ENCODE peak calls at places on chromosome 15, in eight cellular contexts. Z is tibial nerve; Y is fibroblast of the aortic adventitia; I is activated CD8-positive, alpha-beta T cell treated with anti-CD3 and anti-CD28 coated beads for 36 hours; N is astrocyte of the spinal cord; G is sigmoid colon; O is adrenal gland; M is cardiac fibroblast. S is an unnamed sample.

GRCh38 chr15:87736921-87737389 is 519.6 kb downstream of the NTRK3 start:
- DNase-seq in Z (no peak), Y (no peak), I (no peak), N (no peak), G (no peak), O (no peak), M (no peak), S (no peak)

GRCh38 chr15:82048809-82049208 is 3.0 kb upstream of the MEX3B start:
- DNase-seq in Z (no peak), Y (no peak), I (no peak), N (no peak), G (no peak), O (no peak), M (no peak), S (no peak)

GRCh38 chr15:26038693-26039092 is 175.6 kb upstream of the ATP10A start:
- DNase-seq in Z (no peak), Y (no peak), I (no peak), N (no peak), G (no peak), O (no peak), M (no peak), S (no peak)

GRCh38 chr15:74193305-74193718 is 9.3 kb downstream of the STRA6 start:
- DNase-seq in Z (no peak), Y (peak; percentile 93), I (no peak), N (peak; percentile 95), G (no peak), O (peak; percentile 47), M (peak; percentile 75), S (no peak)

GRCh38 chr15:80834402-80834801 is 55.2 kb downstream of the CEMIP start:
- DNase-seq in Z (no peak), Y (no peak), I (no peak), N (no peak), G (no peak), O (no peak), M (no peak), S (no peak)

GRCh38 chr15:62456011-62456920 is 291.2 kb upstream of the C2CD4B start:
- DNase-seq in Z (no peak), Y (no peak), I (no peak), N (peak; percentile 18), G (peak; percentile 37), O (no peak), M (no peak), S (no peak)

GRCh38 chr15:30065025-30065801 is 17.5 kb upstream of the GOLGA8J start:
- DNase-seq in Z (no peak), Y (peak; percentile 75), I (no peak), N (peak; percentile 90), G (no peak), O (no peak), M (peak; percentile 46), S (no peak)

GRCh38 chr15:64373360-64373759 is 7.9 kb downstream of the PCLAF start:
- DNase-seq in Z (no peak), Y (no peak), I (no peak), N (no peak), G (peak; percentile 26), O (no peak), M (no peak), S (no peak)

GRCh38 chr15:69193948-69194827 is 33.8 kb downstream of the GLCE start:
- DNase-seq in Z (no peak), Y (peak; percentile 32), I (no peak), N (peak; percentile 56), G (no peak), O (no peak), M (peak; percentile 29), S (no peak)

GRCh38 chr15:56683925-56684324 is 49.4 kb downstream of the ZNF280D start:
- DNase-seq in Z (no peak), Y (no peak), I (no peak), N (no peak), G (no peak), O (no peak), M (no peak), S (no peak)

GRCh38 chr15:99651023-99651807 is 82.0 kb downstream of the LYSMD4 start:
- DNase-seq in Z (no peak), Y (peak; percentile 41), I (peak; percentile 40), N (peak; percentile 37), G (no peak), O (no peak), M (peak; percentile 24), S (no peak)

GRCh38 chr15:40766906-40767837 is 2.6 kb upstream of the C15orf62 start:
- DNase-seq in Z (no peak), Y (peak; percentile 26), I (peak; percentile 35), N (peak; percentile 79), G (no peak), O (peak; percentile 85), M (peak; percentile 44), S (no peak)

GRCh38 chr15:55835866-55836265 is 92.9 kb upstream of the PRTG start:
- DNase-seq in Z (no peak), Y (no peak), I (no peak), N (no peak), G (no peak), O (no peak), M (no peak), S (no peak)

DNA sequence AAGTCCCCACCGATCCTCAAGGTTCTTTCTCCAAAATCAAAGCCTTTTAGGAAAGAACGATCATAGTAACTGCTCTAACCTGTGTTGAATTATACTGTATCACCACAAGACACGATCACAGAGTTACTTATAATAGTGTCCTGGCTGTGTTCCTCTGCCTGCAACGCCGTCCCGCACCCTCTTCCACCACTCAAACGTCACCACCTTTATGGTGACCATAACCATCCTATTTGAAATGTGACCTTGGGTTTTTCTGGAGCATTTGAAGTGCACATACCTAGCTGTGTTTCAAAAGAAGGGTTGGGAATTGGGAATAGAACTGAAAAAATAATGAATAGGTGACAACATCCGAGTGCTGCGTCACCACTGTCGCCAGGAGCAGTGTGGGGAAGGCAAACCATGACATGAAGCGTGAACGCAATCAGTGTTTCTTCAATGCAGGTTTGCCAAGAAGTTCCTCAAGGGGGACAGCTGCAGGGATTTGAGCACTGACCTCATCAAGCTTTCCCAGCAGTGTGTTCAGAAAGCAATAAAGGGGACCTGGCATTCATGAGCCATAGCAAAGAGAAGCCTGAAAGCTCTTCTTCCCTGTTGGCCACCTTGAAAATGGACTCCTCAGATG is 769 bp upstream of the SELENOS start:
- DNase-seq in Z (no peak), Y (no peak), I (no peak), N (no peak), G (no peak), O (no peak), M (no peak), S (no peak)
- TF ChIP-seq CTCF in Z (no peak), Y (no peak), I (no peak), N (no peak), G (no peak), O (no peak), M (no peak), S (no peak)

GRCh38 chr15:65623103-65623502 is 1.4 kb downstream of the SLC24A1 start:
- DNase-seq in Z (no peak), Y (no peak), I (no peak), N (no peak), G (no peak), O (no peak), M (no peak), S (no peak)

GRCh38 chr15:65621638-65622037 is at the start of gene SLC24A1:
- DNase-seq in Z (no peak), Y (no peak), I (no peak), N (no peak), G (no peak), O (no peak), M (no peak), S (no peak)

GRCh38 chr15:65619636-65620290 is 2.0 kb upstream of the SLC24A1 start:
- DNase-seq in Z (no peak), Y (no peak), I (no peak), N (no peak), G (no peak), O (no peak), M (peak; percentile 29), S (no peak)

GRCh38 chr15:65618575-65619109 is 3.1 kb upstream of the SLC24A1 start:
- DNase-seq in Z (no peak), Y (no peak), I (no peak), N (no peak), G (no peak), O (no peak), M (no peak), S (no peak)

GRCh38 chr15:65620833-65621232 is 905 bp upstream of the SLC24A1 start:
- DNase-seq in Z (no peak), Y (no peak), I (no peak), N (no peak), G (no peak), O (no peak), M (no peak), S (no peak)
- TF ChIP-seq CTCF in Z (no peak), Y (no peak), I (no peak), N (no peak), G (no peak), O (no peak), M (no peak), S (no peak)

DNA sequence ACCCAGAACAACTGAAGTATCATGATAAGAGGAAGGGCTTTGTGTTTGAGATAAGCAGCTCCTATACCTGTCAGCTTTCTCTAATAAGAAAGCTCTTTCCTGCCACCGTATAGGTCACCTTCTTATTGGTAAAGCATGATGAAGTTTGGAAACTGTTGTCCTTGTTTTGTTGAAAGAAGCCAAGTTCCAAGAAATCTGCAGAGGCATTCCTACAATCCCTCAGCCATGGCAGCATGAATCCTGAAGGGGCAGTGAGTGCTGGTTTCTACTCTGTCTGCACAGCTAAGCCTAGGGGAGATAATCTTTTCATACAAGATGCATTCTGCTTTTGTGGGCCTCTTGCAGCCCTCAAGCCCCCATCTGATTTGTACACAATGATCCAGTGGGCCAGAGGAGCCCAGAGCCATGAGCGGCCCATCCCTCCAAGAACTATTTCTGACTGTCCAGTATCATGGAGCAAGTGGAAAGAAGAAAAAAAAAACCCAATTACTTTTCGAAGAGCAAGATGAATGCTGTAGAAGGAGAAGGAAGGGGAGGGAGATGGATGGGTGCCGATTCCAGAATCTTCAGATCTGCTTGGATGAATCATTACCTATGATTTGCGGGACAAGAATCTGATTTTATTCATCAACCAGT is 1.9 kb upstream of the THBS1 start:
- DNase-seq in Z (no peak), Y (peak; percentile 45), I (no peak), N (peak; percentile 20), G (peak; percentile 67), O (no peak), M (peak; percentile 69), S (peak; percentile 15)
- TF ChIP-seq CTCF in Z (no peak), Y (peak; percentile 47), I (no peak), N (peak; percentile 13), G (no peak), O (no peak), M (peak; percentile 28), S (peak; percentile 30)

DNA sequence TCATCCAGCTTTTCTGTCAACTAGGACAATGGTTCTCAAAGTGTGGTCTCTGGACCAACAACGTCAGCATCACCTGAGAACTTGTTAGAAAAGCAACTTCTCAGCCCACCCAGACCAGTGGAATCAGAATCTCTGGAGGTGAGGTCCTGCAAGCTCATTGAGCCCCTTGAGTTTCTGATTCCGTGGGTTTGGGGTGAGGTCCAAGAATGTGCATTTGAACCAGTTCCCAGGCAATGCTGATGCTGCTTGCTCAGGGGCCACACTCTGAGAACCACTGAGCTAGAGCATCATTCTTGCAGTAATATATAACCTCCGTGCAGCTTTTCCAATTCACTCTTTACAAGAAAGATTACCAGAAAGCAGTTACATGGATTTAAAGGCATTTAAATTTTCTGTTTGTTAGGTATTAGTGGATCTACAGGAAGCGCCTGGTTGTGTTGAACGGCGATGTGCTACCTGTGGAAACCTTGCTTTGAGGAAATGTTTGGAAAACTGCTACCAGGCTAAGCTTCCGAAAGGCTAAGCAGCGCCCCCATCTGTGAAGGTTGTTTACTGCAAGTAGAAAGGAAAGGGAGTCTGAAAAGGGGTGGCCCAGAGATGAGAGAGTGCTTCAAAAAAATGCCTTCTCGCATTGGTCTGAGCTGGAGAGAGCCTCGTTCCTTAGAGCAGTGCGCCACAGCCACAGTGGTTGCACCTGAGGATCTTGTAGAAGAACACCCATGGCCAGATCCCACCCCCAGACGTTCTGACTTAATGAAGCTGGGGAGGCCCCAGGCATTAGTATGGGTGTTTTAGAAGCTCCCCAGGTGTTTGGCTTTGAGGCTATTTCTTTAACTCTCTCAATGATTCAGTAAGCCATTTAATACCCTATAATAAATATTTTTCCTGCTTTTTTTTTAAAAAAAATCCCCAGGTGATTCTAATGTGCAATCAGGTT is 50.0 kb downstream of the RLBP1 start:
- DNase-seq in Z (no peak), Y (peak; percentile 51), I (peak; percentile 49), N (peak; percentile 48), G (peak; percentile 65), O (peak; percentile 66), M (peak; percentile 59), S (no peak)
- TF ChIP-seq CTCF in Z (peak; percentile 61), Y (peak; percentile 69), I (peak; percentile 80), N (peak; percentile 71), G (peak; percentile 56), O (peak; percentile 54), M (peak; percentile 80), S (peak; percentile 64)